ENCODE peak calls at places on chromosomes 5 and 9, in five cellular contexts. Y, M, K, L and H are unnamed samples.

GRCh38 chr9:132754236-132754635 is 84.0 kb downstream of the GTF3C4 start:
- DNase-seq in Y (no peak), M (no peak), K (no peak), L (no peak), H (no peak)

GRCh38 chr5:94890907-94891306 is 272.4 kb downstream of the SLF1 start:
- DNase-seq in Y (no peak), M (no peak), K (no peak), L (no peak), H (no peak)

GRCh38 chr5:56176155-56176798 is 56.9 kb downstream of the ANKRD55 start:
- DNase-seq in Y (no peak), M (no peak), K (no peak), L (no peak), H (no peak)

GRCh38 chr5:167678457-167678856 is 613.0 kb upstream of the WWC1 start:
- DNase-seq in Y (no peak), M (no peak), K (peak; percentile 20), L (no peak), H (no peak)

GRCh38 chr9:83491413-83491812 is 46.8 kb downstream of the FRMD3 start:
- DNase-seq in Y (no peak), M (no peak), K (no peak), L (no peak), H (no peak)

GRCh38 chr5:154755361-154756202 is at the start of gene LARP1:
- DNase-seq in Y (peak; percentile 89), M (no peak), K (peak; percentile 37), L (peak; percentile 66), H (no peak)

GRCh38 chr5:95644351-95645042 is 2.1 kb upstream of the RFESD start:
- DNase-seq in Y (no peak), M (peak; percentile 26), K (peak; percentile 67), L (peak; percentile 81), H (peak; percentile 72)

GRCh38 chr9:108217601-108218190 is 638.1 kb downstream of the ACTL7B start:
- DNase-seq in Y (no peak), M (no peak), K (no peak), L (no peak), H (no peak)

GRCh38 chr9:123609844-123610243 is 253.8 kb downstream of the CRB2 start:
- DNase-seq in Y (no peak), M (no peak), K (no peak), L (no peak), H (no peak)

GRCh38 chr5:76290321-76290757 is 112.7 kb upstream of the IQGAP2 start:
- DNase-seq in Y (no peak), M (no peak), K (peak; percentile 72), L (no peak), H (no peak)

GRCh38 chr5:97979740-97980139 is 793.7 kb upstream of the RGMB start:
- DNase-seq in Y (no peak), M (no peak), K (no peak), L (no peak), H (no peak)

GRCh38 chr5:43016217-43016779 is 23.8 kb downstream of the ANXA2R start:
- DNase-seq in Y (no peak), M (no peak), K (no peak), L (no peak), H (no peak)

GRCh38 chr9:123620258-123620657 is 264.3 kb downstream of the CRB2 start:
- DNase-seq in Y (no peak), M (no peak), K (no peak), L (no peak), H (no peak)

GRCh38 chr5:138264183-138264582 is 10.2 kb downstream of the GFRA3 start:
- DNase-seq in Y (no peak), M (no peak), K (no peak), L (no peak), H (no peak)

GRCh38 chr9:28808042-28808441 is 1234.8 kb upstream of the C9orf72 start:
- DNase-seq in Y (no peak), M (no peak), K (peak; percentile 35), L (no peak), H (no peak)

GRCh38 chr5:96370981-96371380 is 62.1 kb downstream of the PCSK1 start:
- DNase-seq in Y (no peak), M (no peak), K (no peak), L (no peak), H (no peak)

GRCh38 chr5:157744055-157745011 is 821 bp downstream of the LSM11 start:
- DNase-seq in Y (peak; percentile 90), M (peak; percentile 37), K (peak; percentile 22), L (no peak), H (no peak)

GRCh38 chr9:6598249-6598725 is 47.2 kb downstream of the GLDC start:
- DNase-seq in Y (no peak), M (no peak), K (no peak), L (no peak), H (no peak)

GRCh38 chr9:90964101-90965020 is 162.7 kb downstream of the SYK start:
- DNase-seq in Y (no peak), M (no peak), K (no peak), L (no peak), H (no peak)

GRCh38 chr5:1952021-1952420 is 69.3 kb upstream of the IRX4 start:
- DNase-seq in Y (no peak), M (no peak), K (no peak), L (no peak), H (no peak)

GRCh38 chr9:110767559-110768063 is 99.0 kb downstream of the MUSK start:
- DNase-seq in Y (no peak), M (no peak), K (no peak), L (no peak), H (no peak)

GRCh38 chr5:45799388-45799787 is 103.2 kb upstream of the HCN1 start:
- DNase-seq in Y (no peak), M (no peak), K (no peak), L (no peak), H (no peak)

GRCh38 chr9:106403081-106403480 is 459.9 kb upstream of the ZNF462 start:
- DNase-seq in Y (no peak), M (no peak), K (peak; percentile 30), L (no peak), H (no peak)

GRCh38 chr5:86152988-86153560 is 464.7 kb upstream of the COX7C start:
- DNase-seq in Y (no peak), M (no peak), K (no peak), L (no peak), H (no peak)
- TF ChIP-seq CTCF in Y (no peak), M (no peak), K (no peak), L (no peak), H (no peak)

GRCh38 chr5:178113841-178114324 is 551 bp downstream of the N4BP3 start:
- DNase-seq in Y (peak; percentile 79), M (no peak), K (no peak), L (no peak), H (no peak)
- TF ChIP-seq CTCF in Y (no peak), M (no peak), K (no peak), L (no peak), H (no peak)

DNA sequence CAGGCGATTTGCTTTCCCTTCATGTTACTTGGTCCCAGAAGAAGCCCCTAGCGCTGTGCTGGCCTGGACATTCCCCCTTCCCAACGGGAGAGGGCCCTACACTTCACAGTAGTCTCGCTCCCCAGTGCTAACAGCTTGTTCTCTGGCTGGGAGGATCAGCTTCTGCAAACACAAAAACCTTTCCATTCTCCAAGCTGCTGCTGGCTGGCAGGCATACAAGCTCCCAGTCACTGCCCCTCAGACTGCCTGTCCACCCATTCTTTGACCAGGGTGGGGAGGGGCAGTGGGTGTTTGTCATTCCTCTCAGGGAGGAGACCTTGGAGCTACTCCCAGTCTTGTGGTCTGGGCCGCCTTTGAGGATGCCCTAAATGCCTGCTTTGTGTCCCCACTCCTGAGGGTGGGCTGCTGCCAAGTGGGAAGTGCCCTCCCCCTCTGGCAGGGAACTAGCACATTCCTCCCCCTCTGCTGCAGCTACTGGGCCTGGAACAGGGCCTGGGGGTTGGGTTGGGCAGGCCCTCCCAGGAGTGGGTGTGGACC is 20.8 kb downstream of the ENHO start:
- DNase-seq in Y (no peak), M (no peak), K (no peak), L (no peak), H (no peak)
- TF ChIP-seq CTCF in Y (peak; percentile 4), M (no peak), K (no peak), L (no peak), H (no peak)

GRCh38 chr9:96618209-96619108 is 1.2 kb downstream of the CDC14B start:
- DNase-seq in Y (peak; percentile 69), M (no peak), K (peak; percentile 66), L (peak; percentile 83), H (no peak)
- TF ChIP-seq CTCF in Y (no peak), M (no peak), K (no peak), L (no peak), H (no peak)

GRCh38 chr9:19408693-19409405 is at the start of gene ACER2:
- DNase-seq in Y (peak; percentile 98), M (peak; percentile 67), K (peak; percentile 93), L (peak; percentile 97), H (peak; percentile 79)

GRCh38 chr9:19408316-19408692 is 505 bp upstream of the ACER2 start:
- DNase-seq in Y (peak; percentile 87), M (no peak), K (no peak), L (no peak), H (peak; percentile 21)

GRCh38 chr9:19410195-19410503 is 1.3 kb downstream of the ACER2 start:
- DNase-seq in Y (no peak), M (no peak), K (no peak), L (no peak), H (no peak)

GRCh38 chr9:19410594-19410993 is 1.8 kb downstream of the ACER2 start:
- DNase-seq in Y (no peak), M (no peak), K (no peak), L (no peak), H (no peak)

DNA sequence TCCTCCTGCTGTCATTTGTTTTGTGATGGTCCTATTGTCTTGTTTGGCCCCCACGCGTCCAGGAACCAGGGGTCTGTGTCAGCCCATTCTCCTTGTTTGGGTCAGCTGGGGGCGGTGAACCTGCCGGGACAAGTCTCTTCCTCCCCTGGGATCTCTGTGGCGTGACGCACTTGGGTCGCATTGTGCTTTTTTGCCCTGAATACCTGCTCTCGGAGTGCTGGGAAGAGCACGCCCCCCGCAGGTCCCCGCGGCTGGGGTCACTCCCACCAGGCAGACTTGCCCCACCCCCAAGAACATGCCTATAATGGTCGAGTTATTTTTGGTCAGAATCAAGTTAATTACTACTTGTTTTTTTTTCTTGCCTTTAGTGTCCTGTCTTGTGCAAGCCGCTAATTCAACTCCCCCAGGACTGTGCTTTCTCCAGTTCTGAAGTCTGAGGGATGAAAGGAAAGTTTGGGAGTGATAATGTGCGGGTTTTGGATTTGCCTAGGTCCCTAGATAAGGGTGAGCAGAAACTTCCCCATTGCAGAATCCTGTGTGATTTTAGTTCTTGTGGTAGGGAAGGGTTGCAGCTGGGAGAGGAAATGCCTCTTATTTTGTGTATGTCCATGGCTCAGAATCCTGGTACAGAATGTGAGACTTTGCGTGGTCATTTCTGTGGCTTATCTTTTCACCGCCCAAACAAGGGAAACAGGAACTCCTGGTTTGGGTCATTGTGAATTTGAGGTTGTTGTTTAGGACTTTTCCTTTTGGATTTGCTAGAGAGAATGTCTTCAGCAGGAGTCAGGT is 791 bp downstream of the ACER2 start:
- DNase-seq in Y (no peak), M (peak; percentile 1), K (peak; percentile 36), L (peak; percentile 76), H (peak; percentile 78)
- TF ChIP-seq CTCF in Y (no peak), M (no peak), K (no peak), L (no peak), H (no peak)

GRCh38 chr5:57277085-57277484 is 103.2 kb downstream of the GPBP1 start:
- DNase-seq in Y (no peak), M (no peak), K (peak; percentile 40), L (no peak), H (no peak)
- TF ChIP-seq CTCF in Y (no peak), M (no peak), K (peak; percentile 34), L (peak; percentile 50), H (no peak)

GRCh38 chr5:78065663-78066062 is 228.8 kb downstream of the AP3B1 start:
- DNase-seq in Y (no peak), M (no peak), K (no peak), L (no peak), H (no peak)
- TF ChIP-seq CTCF in Y (no peak), M (no peak), K (no peak), L (no peak), H (no peak)